ENCODE peak calls at places on chromosomes 13 and 19, in five cellular contexts. Q is CD8-positive, alpha-beta memory T cell; Z is GM23338; R is adrenal gland; E is T47D. X is an unnamed sample.

GRCh38 chr13:34926513-34926912 is 15.6 kb upstream of the NBEA start:
- DNase-seq in E (peak), Q (no peak), R (no peak), Z (peak), X (no peak)

GRCh38 chr13:25771208-25771607 is 280.6 kb downstream of the SHISA2 start:
- DNase-seq in R (no peak), Z (no peak), E (peak), Q (no peak), X (no peak)

GRCh38 chr19:41324231-41324702 is 14.3 kb downstream of the CCDC97 start:
- DNase-seq in R (peak), Z (no peak), Q (no peak), E (no peak), X (no peak)

GRCh38 chr13:87884874-87885273 is 213.7 kb downstream of the SLITRK5 start:
- DNase-seq in Z (peak), Q (no peak), E (peak), R (no peak), X (no peak)

GRCh38 chr19:17346109-17346671 is 8.8 kb downstream of the GTPBP3 start:
- DNase-seq in Z (peak), Q (peak), R (peak), E (peak), X (peak)

GRCh38 chr19:58577581-58578429 is 4.7 kb upstream of the MZF1 start:
- DNase-seq in E (no peak), Z (no peak), Q (no peak), R (peak), X (peak)

GRCh38 chr13:51619614-51620013 is 35.4 kb downstream of the WDFY2 start:
- DNase-seq in Z (no peak), R (no peak), Q (no peak), E (peak), X (no peak)

GRCh38 chr19:40417714-40417996 is 4.5 kb upstream of the PRX start:
- DNase-seq in E (no peak), R (no peak), Q (no peak), Z (no peak), X (no peak)

GRCh38 chr19:46536391-46536790 is 40.7 kb upstream of the PNMA8B start:
- DNase-seq in E (no peak), Q (no peak), R (peak), Z (no peak), X (no peak)

GRCh38 chr19:10009269-10009665 is 1.0 kb downstream of the COL5A3 start:
- DNase-seq in Q (peak), R (peak), E (peak), Z (peak), X (peak)

GRCh38 chr13:26502826-26503225 is 54.7 kb upstream of the WASF3 start:
- DNase-seq in Z (peak), Q (no peak), E (no peak), R (peak), X (no peak)

GRCh38 chr19:3687774-3688706 is 12.2 kb downstream of the PIP5K1C start:
- DNase-seq in R (no peak), Z (peak), Q (peak), E (no peak), X (peak)

GRCh38 chr13:41562083-41562482 is 104.7 kb downstream of the RGCC start:
- DNase-seq in R (peak), E (no peak), Z (no peak), Q (no peak), X (no peak)

GRCh38 chr19:23070353-23070781 is 46.5 kb upstream of the ZNF730 start:
- DNase-seq in Z (peak), Q (no peak), R (peak), E (no peak), X (no peak)

GRCh38 chr19:3890590-3890989 is 10.1 kb downstream of the ATCAY start:
- DNase-seq in Z (no peak), R (no peak), E (no peak), Q (no peak), X (no peak)

GRCh38 chr13:109145631-109146030 is 516.2 kb downstream of the MYO16 start:
- DNase-seq in R (peak), E (peak), Z (peak), Q (no peak), X (no peak)

GRCh38 chr19:19653597-19654147 is 9.8 kb downstream of the ATP13A1 start:
- DNase-seq in Z (no peak), Q (no peak), R (no peak), E (no peak), X (no peak)